ENCODE peak calls at places on chromosomes 13 and 19, in nine cellular contexts. W is neural progenitor cell, X is HepG2, K is IMR-90, V is AG04450, R is ovary, H is thoracic aorta, E is left lung, U is fibroblast of the aortic adventitia. S is an unnamed sample.

GRCh38 chr19:2089727-2090053 is 6.4 kb downstream of the MOB3A start:
- DNase-seq in W (no peak), X (no peak), K (no peak), V (no peak), R (no peak), H (no peak), E (no peak), U (no peak), S (no peak)

GRCh38 chr13:96934889-96935490 is 59.3 kb downstream of the OXGR1 start:
- DNase-seq in W (no peak), X (no peak), K (no peak), V (no peak), R (no peak), H (no peak), E (no peak), U (no peak), S (no peak)

GRCh38 chr13:20489185-20489820 is 36.4 kb downstream of the CRYL1 start:
- DNase-seq in W (no peak), X (no peak), K (peak), V (no peak), R (no peak), H (no peak), E (no peak), U (no peak), S (no peak)

GRCh38 chr13:33072282-33072681 is 56.1 kb downstream of the KL start:
- DNase-seq in W (no peak), X (no peak), K (no peak), V (no peak), R (no peak), H (no peak), E (no peak), U (peak), S (no peak)

GRCh38 chr19:12364391-12365093 is 941 bp downstream of the ZNF442 start:
- DNase-seq in W (peak), X (no peak), K (peak), V (no peak), R (peak), H (no peak), E (no peak), U (peak), S (no peak)

GRCh38 chr13:76812971-76813691 is 73.1 kb downstream of the KCTD12 start:
- DNase-seq in W (no peak), X (no peak), K (no peak), V (no peak), R (no peak), H (no peak), E (no peak), U (peak), S (no peak)

GRCh38 chr19:47226426-47227346 is 4.3 kb downstream of the BBC3 start:
- DNase-seq in W (peak), X (peak), K (peak), V (no peak), R (peak), H (peak), E (peak), U (peak), S (no peak)

GRCh38 chr13:32731576-32731975 is 145.3 kb downstream of the PDS5B start:
- DNase-seq in W (no peak), X (no peak), K (peak), V (no peak), R (no peak), H (no peak), E (no peak), U (peak), S (no peak)

GRCh38 chr13:36819811-36820140 is 754 bp downstream of the RFXAP start:
- DNase-seq in W (peak), X (no peak), K (peak), V (no peak), R (no peak), H (no peak), E (no peak), U (peak), S (no peak)

GRCh38 chr19:6533746-6534418 is 3.1 kb downstream of the TNFSF9 start:
- DNase-seq in W (no peak), X (no peak), K (no peak), V (no peak), R (no peak), H (no peak), E (no peak), U (no peak), S (no peak)

GRCh38 chr19:6531163-6531955 is 533 bp downstream of the TNFSF9 start:
- DNase-seq in W (no peak), X (no peak), K (no peak), V (no peak), R (no peak), H (no peak), E (no peak), U (no peak), S (no peak)

GRCh38 chr19:6531956-6532243 is 1.1 kb downstream of the TNFSF9 start:
- DNase-seq in W (no peak), X (no peak), K (no peak), V (no peak), R (no peak), H (no peak), E (no peak), U (no peak), S (no peak)

GRCh38 chr19:6533000-6533328 is 2.1 kb downstream of the TNFSF9 start:
- DNase-seq in W (no peak), X (no peak), K (no peak), V (no peak), R (no peak), H (no peak), E (no peak), U (no peak), S (no peak)

DNA sequence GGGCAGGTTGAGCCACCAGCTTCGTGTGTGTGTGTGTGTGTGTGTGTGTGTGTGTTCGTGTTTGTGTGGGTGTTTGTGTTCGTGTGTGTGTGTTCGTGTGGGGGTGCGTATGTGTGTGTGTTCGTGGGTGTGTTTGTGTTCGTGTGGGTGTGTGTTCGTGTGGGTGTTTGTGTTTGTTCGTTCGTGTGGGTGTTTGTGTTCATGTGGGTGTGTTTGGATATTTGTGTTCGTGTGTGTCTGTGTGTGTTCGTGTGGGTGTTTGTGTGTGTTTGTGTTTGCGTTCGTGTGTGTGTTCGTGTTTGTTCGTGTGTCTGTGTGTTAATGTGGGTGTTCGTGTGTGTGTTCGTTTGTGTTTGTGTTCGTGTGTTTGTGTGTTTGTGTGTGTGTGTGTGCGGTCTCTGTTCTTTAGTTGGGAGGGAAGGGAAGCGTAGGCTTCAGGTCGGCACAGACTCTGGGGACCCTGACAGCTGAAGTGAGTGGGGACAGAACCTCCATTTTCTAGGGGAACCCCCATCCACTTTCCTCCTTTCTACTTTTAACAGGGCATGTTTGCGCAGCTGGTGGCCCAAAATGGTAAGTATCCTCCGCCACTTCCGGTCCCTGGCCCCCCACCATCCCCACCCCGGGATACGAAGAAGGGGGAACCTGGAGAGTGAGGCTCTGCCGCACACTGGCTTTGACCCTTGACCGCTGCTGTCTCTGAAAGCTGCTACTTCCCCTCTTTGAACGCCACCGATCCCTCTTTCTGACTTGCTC is 1.6 kb downstream of the TNFSF9 start:
- DNase-seq in W (no peak), X (no peak), K (no peak), V (no peak), R (no peak), H (no peak), E (no peak), U (no peak), S (no peak)
- H3K4me3 ChIP-seq in W (peak), X (no peak), K (no peak), V (no peak), R (no peak), H (peak), E (peak), U (peak), S (peak)

DNA sequence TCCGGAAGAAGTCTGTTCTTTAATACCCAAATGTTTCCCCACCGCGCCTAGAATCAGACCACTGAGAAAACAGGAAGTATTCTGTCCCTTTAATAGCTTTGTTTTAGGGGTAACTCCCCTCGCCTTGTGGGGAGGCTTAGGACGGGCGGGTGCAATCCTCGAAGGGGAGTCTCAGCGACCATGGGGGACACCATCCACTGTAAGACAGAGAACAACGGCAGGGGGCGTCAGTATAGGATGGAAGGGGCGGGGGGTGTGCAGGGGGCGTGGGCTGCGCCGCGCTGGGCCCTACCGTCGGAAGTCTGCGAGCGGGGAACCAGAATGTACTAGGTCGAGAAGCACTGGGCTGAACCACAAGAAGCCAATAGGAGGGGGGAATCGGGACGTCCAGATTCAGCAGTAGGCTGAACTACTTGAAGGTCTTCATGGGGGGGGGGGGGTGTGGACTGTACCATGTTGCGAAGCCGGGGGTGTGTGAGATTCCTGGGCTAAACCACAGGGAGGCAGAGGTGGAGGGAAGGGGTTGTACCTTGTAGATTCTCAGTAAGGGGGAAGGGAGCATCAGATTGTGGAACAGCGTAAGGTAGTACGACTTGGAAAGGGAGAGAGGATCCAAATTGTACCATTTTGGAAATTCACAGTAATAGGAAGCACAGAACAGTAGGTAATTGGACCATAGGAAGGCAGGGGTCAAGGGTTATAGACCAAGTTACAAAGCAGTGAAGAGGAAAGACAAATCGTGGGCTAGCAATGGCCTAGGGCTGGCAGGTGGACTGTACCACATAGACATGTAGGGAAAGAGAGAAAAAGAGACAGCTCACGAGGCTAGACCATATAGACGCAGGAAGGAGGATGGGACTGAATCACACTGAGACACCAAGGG is 1.0 kb upstream of the DBP start:
- DNase-seq in W (peak), X (peak), K (peak), V (peak), R (peak), H (no peak), E (no peak), U (peak), S (peak)
- H3K4me3 ChIP-seq in W (peak), X (no peak), K (peak), V (peak), R (peak), H (peak), E (peak), U (peak), S (peak)

GRCh38 chr13:106246817-106247216 is 288.6 kb downstream of the EFNB2 start:
- DNase-seq in W (no peak), X (no peak), K (no peak), V (no peak), R (no peak), H (no peak), E (no peak), U (no peak), S (no peak)
- H3K4me3 ChIP-seq in W (no peak), X (no peak), K (no peak), V (no peak), R (no peak), H (no peak), E (no peak), U (no peak), S (no peak)

GRCh38 chr19:18208098-18208951 is 4.5 kb upstream of the RAB3A start:
- DNase-seq in W (peak), X (no peak), K (peak), V (peak), R (peak), H (no peak), E (peak), U (peak), S (no peak)
- H3K4me3 ChIP-seq in W (no peak), X (no peak), K (no peak), V (peak), R (no peak), H (no peak), E (no peak), U (peak), S (no peak)

GRCh38 chr13:114229486-114229885 is 5.2 kb upstream of the CDC16 start:
- DNase-seq in W (peak), X (no peak), K (no peak), V (no peak), R (no peak), H (no peak), E (no peak), U (peak), S (no peak)
- H3K4me3 ChIP-seq in W (no peak), X (no peak), K (no peak), V (no peak), R (no peak), H (no peak), E (no peak), U (no peak), S (no peak)

GRCh38 chr13:27403252-27403678 is 21.2 kb upstream of the GTF3A start:
- DNase-seq in W (peak), X (no peak), K (peak), V (peak), R (no peak), H (no peak), E (no peak), U (peak), S (peak)
- H3K4me3 ChIP-seq in W (no peak), X (no peak), K (no peak), V (no peak), R (no peak), H (no peak), E (no peak), U (no peak), S (no peak)

DNA sequence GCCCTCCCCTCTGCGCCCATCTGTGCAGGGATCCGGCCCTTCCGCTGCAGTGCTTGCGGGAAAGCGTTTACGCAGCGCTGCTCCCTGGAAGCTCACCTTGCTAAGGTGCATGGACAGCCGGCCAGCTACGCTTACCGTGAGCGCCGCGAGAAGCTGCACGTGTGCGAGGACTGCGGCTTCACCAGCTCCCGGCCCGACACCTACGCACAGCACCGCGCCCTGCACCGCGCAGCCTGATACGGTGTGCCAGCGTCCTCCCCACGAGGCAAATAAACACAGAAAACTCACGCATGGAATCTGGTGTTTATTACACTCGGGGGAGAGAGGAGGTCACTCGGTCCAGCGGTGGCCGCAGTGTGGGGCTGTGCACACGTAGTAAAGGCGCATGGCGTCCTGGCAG is 1.2 kb downstream of the POLR2I start:
- DNase-seq in W (no peak), X (no peak), K (no peak), V (no peak), R (no peak), H (no peak), E (no peak), U (no peak), S (no peak)
- H3K4me3 ChIP-seq in W (peak), X (no peak), K (no peak), V (peak), R (no peak), H (peak), E (peak), U (peak), S (peak)

GRCh38 chr13:114234266-114234644 is 442 bp upstream of the CDC16 start:
- DNase-seq in W (no peak), X (no peak), K (no peak), V (no peak), R (no peak), H (no peak), E (no peak), U (no peak), S (no peak)

GRCh38 chr13:114234645-114235421 is at the start of gene CDC16:
- DNase-seq in W (peak), X (peak), K (peak), V (peak), R (peak), H (peak), E (peak), U (peak), S (peak)

GRCh38 chr13:114235697-114236096 is 1.0 kb downstream of the CDC16 start:
- DNase-seq in W (peak), X (peak), K (no peak), V (no peak), R (no peak), H (no peak), E (no peak), U (no peak), S (no peak)

GRCh38 chr13:114237415-114238112 is 2.9 kb downstream of the CDC16 start:
- DNase-seq in W (no peak), X (no peak), K (no peak), V (no peak), R (no peak), H (no peak), E (no peak), U (no peak), S (no peak)

DNA sequence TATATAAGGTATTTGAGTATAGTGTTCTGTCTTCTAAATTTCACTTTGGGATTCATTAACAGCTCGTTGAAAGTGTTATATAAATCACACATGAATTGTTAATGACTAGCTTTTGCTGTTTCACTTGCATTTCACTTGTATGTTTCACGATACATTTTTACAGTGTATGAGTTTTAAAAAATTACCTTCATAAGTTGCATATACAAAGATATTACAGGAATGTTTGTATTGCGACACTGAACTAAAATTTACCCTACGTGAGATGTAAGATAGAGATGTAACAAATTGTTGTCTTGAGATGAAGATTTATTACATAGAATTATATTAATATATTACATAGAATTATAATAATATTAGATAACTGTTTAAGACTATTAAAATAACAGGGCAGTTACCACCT is 1.5 kb downstream of the CDC16 start:
- DNase-seq in W (no peak), X (no peak), K (no peak), V (no peak), R (no peak), H (no peak), E (no peak), U (no peak), S (no peak)
- H3K4me3 ChIP-seq in W (peak), X (peak), K (peak), V (peak), R (no peak), H (peak), E (peak), U (peak), S (peak)

S was measured in skeletal muscle cell.